ENCODE peak calls at places on chromosomes 16 and 17, in eight cellular contexts. One of them, this sample, is unnamed.

GRCh38 chr16:85557976-85558589 is 55.0 kb upstream of the GSE1 start:
- DNase-seq in BE2C: no peak
- DNase-seq in mammary epithelial cell: peak
- DNase-seq in spleen: no peak
- DNase-seq in fibroblast of mammary gland: no peak
- DNase-seq in RWPE1: peak
- DNase-seq in cardiac muscle cell: no peak
- DNase-seq in neural crest cell: no peak
- DNase-seq in this sample: no peak

GRCh38 chr17:1156864-1157263 is 22.9 kb downstream of the ABR start:
- DNase-seq in RWPE1: no peak
- DNase-seq in BE2C: no peak
- DNase-seq in fibroblast of mammary gland: peak
- DNase-seq in mammary epithelial cell: no peak
- DNase-seq in spleen: no peak
- DNase-seq in cardiac muscle cell: no peak
- DNase-seq in neural crest cell: no peak
- DNase-seq in this sample: no peak

GRCh38 chr17:75116681-75117080 is 6.9 kb downstream of the ARMC7 start:
- DNase-seq in cardiac muscle cell: no peak
- DNase-seq in fibroblast of mammary gland: no peak
- DNase-seq in spleen: no peak
- DNase-seq in neural crest cell: no peak
- DNase-seq in RWPE1: no peak
- DNase-seq in mammary epithelial cell: no peak
- DNase-seq in BE2C: no peak
- DNase-seq in this sample: no peak

GRCh38 chr16:89446136-89446974 is 44.0 kb downstream of the ANKRD11 start:
- DNase-seq in neural crest cell: no peak
- DNase-seq in spleen: no peak
- DNase-seq in fibroblast of mammary gland: no peak
- DNase-seq in RWPE1: no peak
- DNase-seq in mammary epithelial cell: no peak
- DNase-seq in cardiac muscle cell: peak
- DNase-seq in BE2C: no peak
- DNase-seq in this sample: no peak

GRCh38 chr17:70123193-70123592 is 46.1 kb upstream of the KCNJ2 start:
- DNase-seq in fibroblast of mammary gland: no peak
- DNase-seq in neural crest cell: no peak
- DNase-seq in BE2C: no peak
- DNase-seq in spleen: no peak
- DNase-seq in cardiac muscle cell: no peak
- DNase-seq in RWPE1: no peak
- DNase-seq in mammary epithelial cell: no peak
- DNase-seq in this sample: no peak

GRCh38 chr16:89522287-89522686 is 14.1 kb downstream of the SPG7 start:
- DNase-seq in RWPE1: no peak
- DNase-seq in cardiac muscle cell: no peak
- DNase-seq in fibroblast of mammary gland: no peak
- DNase-seq in mammary epithelial cell: no peak
- DNase-seq in spleen: no peak
- DNase-seq in BE2C: no peak
- DNase-seq in neural crest cell: no peak
- DNase-seq in this sample: no peak

GRCh38 chr17:5665164-5665563 is 80.9 kb upstream of the NLRP1 start:
- DNase-seq in cardiac muscle cell: peak
- DNase-seq in spleen: no peak
- DNase-seq in fibroblast of mammary gland: no peak
- DNase-seq in BE2C: no peak
- DNase-seq in mammary epithelial cell: no peak
- DNase-seq in RWPE1: no peak
- DNase-seq in neural crest cell: no peak
- DNase-seq in this sample: no peak

GRCh38 chr17:45427181-45427835 is 5.4 kb downstream of the ARHGAP27 start:
- DNase-seq in RWPE1: no peak
- DNase-seq in BE2C: no peak
- DNase-seq in neural crest cell: no peak
- DNase-seq in fibroblast of mammary gland: no peak
- DNase-seq in cardiac muscle cell: no peak
- DNase-seq in spleen: peak
- DNase-seq in mammary epithelial cell: no peak
- DNase-seq in this sample: no peak

GRCh38 chr17:60598001-60598736 is 1.8 kb upstream of the PPM1D start:
- DNase-seq in neural crest cell: no peak
- DNase-seq in RWPE1: no peak
- DNase-seq in fibroblast of mammary gland: no peak
- DNase-seq in mammary epithelial cell: no peak
- DNase-seq in cardiac muscle cell: no peak
- DNase-seq in BE2C: no peak
- DNase-seq in spleen: no peak
- DNase-seq in this sample: no peak

GRCh38 chr17:41735744-41736143 is 1.3 kb upstream of the HAP1 start:
- DNase-seq in BE2C: no peak
- DNase-seq in cardiac muscle cell: no peak
- DNase-seq in fibroblast of mammary gland: no peak
- DNase-seq in mammary epithelial cell: no peak
- DNase-seq in RWPE1: no peak
- DNase-seq in neural crest cell: no peak
- DNase-seq in spleen: no peak
- DNase-seq in this sample: no peak

GRCh38 chr16:10373556-10373955 is 12.3 kb upstream of the ATF7IP2 start:
- DNase-seq in BE2C: no peak
- DNase-seq in neural crest cell: no peak
- DNase-seq in mammary epithelial cell: no peak
- DNase-seq in cardiac muscle cell: no peak
- DNase-seq in spleen: peak
- DNase-seq in fibroblast of mammary gland: no peak
- DNase-seq in RWPE1: no peak
- DNase-seq in this sample: no peak

GRCh38 chr16:84924339-84925091 is 86.8 kb downstream of the ZDHHC7 start:
- DNase-seq in fibroblast of mammary gland: peak
- DNase-seq in mammary epithelial cell: no peak
- DNase-seq in neural crest cell: no peak
- DNase-seq in BE2C: no peak
- DNase-seq in spleen: no peak
- DNase-seq in cardiac muscle cell: no peak
- DNase-seq in RWPE1: no peak
- DNase-seq in this sample: peak

GRCh38 chr17:69057280-69057679 is 3.4 kb downstream of the ABCA9 start:
- DNase-seq in BE2C: no peak
- DNase-seq in mammary epithelial cell: no peak
- DNase-seq in spleen: no peak
- DNase-seq in fibroblast of mammary gland: no peak
- DNase-seq in RWPE1: no peak
- DNase-seq in cardiac muscle cell: no peak
- DNase-seq in neural crest cell: no peak
- DNase-seq in this sample: no peak

DNA sequence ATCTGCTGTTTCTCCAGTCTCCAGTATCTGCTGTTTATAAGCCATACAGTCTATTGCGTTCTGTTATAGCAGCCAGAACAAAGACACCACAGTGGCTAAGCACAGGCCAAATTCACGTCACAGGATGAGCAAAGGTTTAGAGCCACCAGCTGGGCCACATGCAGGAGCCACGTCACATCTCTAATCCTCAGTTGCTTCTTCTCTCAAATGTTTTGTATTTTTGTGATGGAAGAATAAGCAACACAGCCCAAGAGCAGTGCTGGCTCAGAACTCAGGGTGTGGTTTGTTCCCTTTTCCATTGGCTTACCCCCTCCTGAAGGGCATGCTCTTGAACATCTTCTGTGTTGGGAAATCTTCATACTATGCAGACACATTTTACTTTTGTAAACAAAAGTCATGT is 309.4 kb upstream of the CDH5 start:
- DNase-seq in neural crest cell: no peak
- DNase-seq in mammary epithelial cell: no peak
- DNase-seq in spleen: no peak
- DNase-seq in cardiac muscle cell: no peak
- DNase-seq in BE2C: no peak
- DNase-seq in RWPE1: no peak
- DNase-seq in fibroblast of mammary gland: no peak
- DNase-seq in this sample: no peak
- TF ChIP-seq CTCF in neural crest cell: no peak
- TF ChIP-seq CTCF in mammary epithelial cell: no peak
- TF ChIP-seq CTCF in spleen: no peak
- TF ChIP-seq CTCF in cardiac muscle cell: no peak
- TF ChIP-seq CTCF in BE2C: no peak
- TF ChIP-seq CTCF in RWPE1: no peak
- TF ChIP-seq CTCF in fibroblast of mammary gland: no peak
- TF ChIP-seq CTCF in this sample: no peak

GRCh38 chr17:38350035-38350434 is 1.6 kb upstream of the SOCS7 start:
- DNase-seq in spleen: peak
- DNase-seq in BE2C: no peak
- DNase-seq in fibroblast of mammary gland: no peak
- DNase-seq in neural crest cell: no peak
- DNase-seq in cardiac muscle cell: no peak
- DNase-seq in mammary epithelial cell: no peak
- DNase-seq in RWPE1: no peak
- DNase-seq in this sample: no peak

GRCh38 chr17:38345743-38346142 is 2.0 kb upstream of the GPR179 start:
- DNase-seq in mammary epithelial cell: no peak
- DNase-seq in fibroblast of mammary gland: no peak
- DNase-seq in BE2C: no peak
- DNase-seq in spleen: no peak
- DNase-seq in RWPE1: no peak
- DNase-seq in cardiac muscle cell: no peak
- DNase-seq in neural crest cell: no peak
- DNase-seq in this sample: no peak

GRCh38 chr17:38352245-38353083 is 820 bp downstream of the SOCS7 start:
- DNase-seq in BE2C: peak
- DNase-seq in cardiac muscle cell: peak
- DNase-seq in spleen: peak
- DNase-seq in mammary epithelial cell: peak
- DNase-seq in neural crest cell: peak
- DNase-seq in fibroblast of mammary gland: peak
- DNase-seq in RWPE1: no peak
- DNase-seq in this sample: peak

GRCh38 chr17:38351412-38352222 is at the start of gene SOCS7:
- DNase-seq in spleen: peak
- DNase-seq in mammary epithelial cell: peak
- DNase-seq in neural crest cell: peak
- DNase-seq in fibroblast of mammary gland: peak
- DNase-seq in BE2C: peak
- DNase-seq in RWPE1: peak
- DNase-seq in cardiac muscle cell: peak
- DNase-seq in this sample: peak

DNA sequence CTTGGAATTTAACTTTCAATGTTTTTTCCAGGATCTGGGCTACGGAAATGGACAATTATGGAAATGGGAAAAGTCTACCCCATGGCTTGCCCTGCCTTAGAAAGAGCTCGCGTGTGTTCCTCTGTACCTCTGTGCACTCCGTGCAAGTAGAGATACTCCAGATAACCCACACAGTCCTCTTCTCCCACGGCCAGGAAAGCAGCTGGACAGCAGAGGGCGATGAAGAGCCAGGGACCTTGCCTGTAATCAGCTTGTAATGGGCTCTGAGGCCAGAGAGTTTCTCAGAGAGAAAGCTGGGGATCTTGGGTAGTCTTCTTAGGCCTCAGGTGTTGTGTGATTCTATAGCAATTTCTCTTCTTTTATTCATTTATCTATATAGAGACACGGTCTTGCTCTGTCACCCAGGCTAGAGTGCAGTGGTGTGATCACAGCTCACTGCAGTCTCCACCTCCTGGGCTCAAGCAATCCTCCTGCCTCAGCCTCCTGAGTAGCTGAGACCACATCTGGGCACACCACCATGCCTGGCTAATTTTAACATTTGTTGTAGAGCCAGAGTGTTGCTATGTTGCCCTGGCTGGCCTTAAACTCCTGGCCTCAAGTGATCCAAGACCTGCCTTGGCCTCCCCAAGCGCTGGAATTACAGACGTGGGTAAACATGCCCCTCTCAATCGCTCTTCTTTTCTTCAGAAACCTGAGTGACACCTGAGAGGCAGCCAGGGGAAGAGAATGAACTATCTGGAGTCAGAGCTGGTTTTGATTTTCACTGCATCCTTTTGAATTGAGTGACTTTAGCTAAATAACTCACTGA is 2.3 kb upstream of the SOCS7 start:
- DNase-seq in RWPE1: peak
- DNase-seq in neural crest cell: peak
- DNase-seq in spleen: peak
- DNase-seq in BE2C: peak
- DNase-seq in fibroblast of mammary gland: peak
- DNase-seq in mammary epithelial cell: peak
- DNase-seq in cardiac muscle cell: peak
- DNase-seq in this sample: peak
- TF ChIP-seq CTCF in RWPE1: peak
- TF ChIP-seq CTCF in neural crest cell: peak
- TF ChIP-seq CTCF in spleen: peak
- TF ChIP-seq CTCF in BE2C: peak
- TF ChIP-seq CTCF in fibroblast of mammary gland: peak
- TF ChIP-seq CTCF in mammary epithelial cell: peak
- TF ChIP-seq CTCF in cardiac muscle cell: peak
- TF ChIP-seq CTCF in this sample: peak

GRCh38 chr16:525520-526180 is 1.9 kb upstream of the CAPN15 start:
- DNase-seq in BE2C: peak
- DNase-seq in neural crest cell: no peak
- DNase-seq in mammary epithelial cell: peak
- DNase-seq in cardiac muscle cell: no peak
- DNase-seq in RWPE1: peak
- DNase-seq in fibroblast of mammary gland: peak
- DNase-seq in spleen: no peak
- DNase-seq in this sample: peak
- TF ChIP-seq CTCF in BE2C: no peak
- TF ChIP-seq CTCF in neural crest cell: no peak
- TF ChIP-seq CTCF in mammary epithelial cell: no peak
- TF ChIP-seq CTCF in cardiac muscle cell: no peak
- TF ChIP-seq CTCF in RWPE1: no peak
- TF ChIP-seq CTCF in fibroblast of mammary gland: no peak
- TF ChIP-seq CTCF in spleen: no peak
- TF ChIP-seq CTCF in this sample: no peak

GRCh38 chr17:16286947-16287562 is 66.2 kb downstream of the CENPV start:
- DNase-seq in BE2C: peak
- DNase-seq in RWPE1: no peak
- DNase-seq in fibroblast of mammary gland: peak
- DNase-seq in mammary epithelial cell: no peak
- DNase-seq in spleen: peak
- DNase-seq in neural crest cell: no peak
- DNase-seq in cardiac muscle cell: no peak
- DNase-seq in this sample: peak

GRCh38 chr17:16287563-16288027 is 65.7 kb downstream of the CENPV start:
- DNase-seq in spleen: no peak
- DNase-seq in RWPE1: no peak
- DNase-seq in fibroblast of mammary gland: peak
- DNase-seq in mammary epithelial cell: peak
- DNase-seq in BE2C: no peak
- DNase-seq in cardiac muscle cell: no peak
- DNase-seq in neural crest cell: no peak
- DNase-seq in this sample: peak

GRCh38 chr17:16283705-16284104 is 66.7 kb downstream of the PIGL start:
- DNase-seq in BE2C: no peak
- DNase-seq in RWPE1: no peak
- DNase-seq in fibroblast of mammary gland: peak
- DNase-seq in cardiac muscle cell: no peak
- DNase-seq in neural crest cell: no peak
- DNase-seq in mammary epithelial cell: no peak
- DNase-seq in spleen: no peak
- DNase-seq in this sample: peak

GRCh38 chr17:16286009-16286946 is 67.0 kb downstream of the CENPV start:
- DNase-seq in mammary epithelial cell: peak
- DNase-seq in cardiac muscle cell: peak
- DNase-seq in BE2C: peak
- DNase-seq in spleen: peak
- DNase-seq in fibroblast of mammary gland: peak
- DNase-seq in RWPE1: peak
- DNase-seq in neural crest cell: peak
- DNase-seq in this sample: peak

GRCh38 chr17:16285646-16286008 is 67.6 kb downstream of the CENPV start:
- DNase-seq in fibroblast of mammary gland: no peak
- DNase-seq in BE2C: no peak
- DNase-seq in neural crest cell: no peak
- DNase-seq in spleen: no peak
- DNase-seq in cardiac muscle cell: no peak
- DNase-seq in RWPE1: no peak
- DNase-seq in mammary epithelial cell: no peak
- DNase-seq in this sample: no peak
- TF ChIP-seq CTCF in fibroblast of mammary gland: peak
- TF ChIP-seq CTCF in BE2C: peak
- TF ChIP-seq CTCF in neural crest cell: peak
- TF ChIP-seq CTCF in spleen: peak
- TF ChIP-seq CTCF in cardiac muscle cell: peak
- TF ChIP-seq CTCF in RWPE1: peak
- TF ChIP-seq CTCF in mammary epithelial cell: peak
- TF ChIP-seq CTCF in this sample: peak

This sample was measured in cardiac fibroblast.